ENCODE peak calls at places on chromosome 7, in six cellular contexts. H is prostate gland, F is neural progenitor cell, G is SHP77, D is cardiac muscle cell, Z is A549. W is an unnamed sample.
A peak's percentile ranks its signal among the peaks of the same experiment; 100 is the strongest.

GRCh38 chr7:43290978-43291377 is 178.5 kb downstream of the HECW1 start:
- DNase-seq in D (no peak), G (no peak), Z (no peak), F (no peak), H (no peak), W (no peak)

GRCh38 chr7:156025675-156026074 is 213.4 kb upstream of the SHH start:
- DNase-seq in G (no peak), D (no peak), F (no peak), H (no peak), Z (no peak), W (no peak)

GRCh38 chr7:26369519-26370385 is 78.1 kb downstream of the SNX10 start:
- DNase-seq in H (peak; percentile 57), D (peak; percentile 59), Z (peak; percentile 43), F (peak; percentile 56), G (peak; percentile 78), W (peak; percentile 33)

GRCh38 chr7:131897016-131897789 is 340.8 kb upstream of the PODXL start:
- DNase-seq in F (no peak), G (no peak), Z (peak; percentile 63), H (no peak), D (peak; percentile 48), W (peak; percentile 94)

GRCh38 chr7:65397730-65398142 is 24.1 kb downstream of the ZNF92 start:
- DNase-seq in F (no peak), H (no peak), D (peak; percentile 12), G (peak; percentile 20), Z (no peak), W (no peak)

GRCh38 chr7:42152353-42153205 is 84.4 kb downstream of the GLI3 start:
- DNase-seq in G (no peak), F (peak; percentile 83), H (peak; percentile 22), Z (no peak), D (no peak), W (no peak)

GRCh38 chr7:24858108-24858977 is 101.1 kb upstream of the GSDME start:
- DNase-seq in Z (no peak), D (no peak), F (peak; percentile 11), G (no peak), H (no peak), W (no peak)

GRCh38 chr7:142033154-142033553 is 37.5 kb downstream of the MGAM start:
- DNase-seq in H (no peak), D (no peak), Z (no peak), F (no peak), G (no peak), W (no peak)

GRCh38 chr7:150976529-150977381 is 1.4 kb downstream of the KCNH2 start:
- DNase-seq in D (no peak), H (no peak), Z (no peak), G (peak; percentile 39), F (peak; percentile 50), W (peak; percentile 75)

GRCh38 chr7:42454006-42454405 is 217.0 kb upstream of the GLI3 start:
- DNase-seq in G (no peak), H (no peak), Z (no peak), F (no peak), D (no peak), W (peak; percentile 87)

GRCh38 chr7:130071701-130072622 is 1.6 kb downstream of the KLHDC10 start:
- DNase-seq in D (peak; percentile 92), H (peak; percentile 50), G (peak; percentile 76), Z (peak; percentile 86), F (peak; percentile 90), W (peak; percentile 61)

GRCh38 chr7:87875151-87876039 is 765 bp downstream of the SLC25A40 start:
- DNase-seq in D (no peak), F (peak; percentile 3), G (peak; percentile 46), Z (peak; percentile 18), H (peak; percentile 24), W (no peak)

GRCh38 chr7:98107313-98107691 is 640 bp downstream of the LMTK2 start:
- DNase-seq in Z (peak; percentile 19), G (no peak), D (no peak), F (peak; percentile 57), H (no peak), W (peak; percentile 47)

GRCh38 chr7:105829681-105830322 is 46.6 kb downstream of the ATXN7L1 start:
- DNase-seq in G (no peak), Z (no peak), F (no peak), H (no peak), D (no peak), W (no peak)

GRCh38 chr7:64875658-64876406 is 27.2 kb upstream of the ZNF273 start:
- DNase-seq in G (no peak), F (no peak), D (no peak), Z (no peak), H (no peak), W (no peak)

GRCh38 chr7:32680259-32681173 is 185.2 kb downstream of the AVL9 start:
- DNase-seq in D (peak; percentile 92), H (peak; percentile 33), G (no peak), F (no peak), Z (no peak), W (no peak)

GRCh38 chr7:22700559-22701002 is 26.4 kb upstream of the IL6 start:
- DNase-seq in D (peak; percentile 87), H (no peak), G (no peak), F (no peak), Z (no peak), W (no peak)

W was measured in WERI-Rb-1.